ENCODE peak calls at places on chromosomes 13 and 19, in five cellular contexts. E, J, O, Y and I are unnamed samples. For H3K4me1, the result is how much of the 10 kb centered on the place peaks cover.

GRCh38 chr13:106416645-106417044 is 118.8 kb downstream of the EFNB2 start:
- DNase-seq in E (no peak), J (no peak), O (no peak), Y (no peak), I (no peak)

GRCh38 chr19:3398114-3398899 is 31.9 kb downstream of the NFIC start:
- DNase-seq in E (peak), J (peak), O (peak), Y (no peak), I (peak)

GRCh38 chr19:1259873-1260748 is 9.0 kb upstream of the CIRBP start:
- DNase-seq in E (peak), J (no peak), O (peak), Y (no peak), I (peak)

GRCh38 chr19:10000171-10000826 is 10.0 kb downstream of the COL5A3 start:
- DNase-seq in E (peak), J (peak), O (peak), Y (peak), I (peak)

GRCh38 chr13:113182046-113182445 is 23.6 kb downstream of the PROZ start:
- DNase-seq in E (no peak), J (no peak), O (no peak), Y (no peak), I (no peak)

GRCh38 chr19:53644061-53644816 is 12.4 kb downstream of the DPRX start:
- DNase-seq in E (peak), J (no peak), O (peak), Y (no peak), I (no peak)

GRCh38 chr13:97116754-97117153 is 105.4 kb upstream of the MBNL2 start:
- DNase-seq in E (no peak), J (peak), O (peak), Y (peak), I (peak)

GRCh38 chr13:99256283-99256682 is 1.9 kb downstream of the GPR18 start:
- DNase-seq in E (no peak), J (no peak), O (no peak), Y (no peak), I (no peak)

GRCh38 chr19:42316223-42317211 is 3.4 kb downstream of the TMEM145 start:
- DNase-seq in E (no peak), J (no peak), O (no peak), Y (no peak), I (peak)

GRCh38 chr19:27846944-27847343 is 1366.0 kb downstream of the UQCRFS1 start:
- DNase-seq in E (no peak), J (no peak), O (no peak), Y (no peak), I (no peak)

GRCh38 chr19:11268783-11269267 is 6.5 kb upstream of the DOCK6 start:
- DNase-seq in E (no peak), J (no peak), O (no peak), Y (peak), I (peak)

GRCh38 chr19:38737297-38737865 is 6.9 kb downstream of the CAPN12 start:
- DNase-seq in E (no peak), J (peak), O (no peak), Y (peak), I (no peak)

GRCh38 chr13:40329682-40330485 is 336.6 kb downstream of the FOXO1 start:
- DNase-seq in E (no peak), J (no peak), O (no peak), Y (no peak), I (no peak)

GRCh38 chr19:45235485-45235884 is 9.7 kb downstream of the EXOC3L2 start:
- DNase-seq in E (no peak), J (no peak), O (no peak), Y (no peak), I (no peak)

GRCh38 chr13:110914293-110915056 is 394 bp downstream of the ANKRD10 start:
- DNase-seq in E (peak), J (peak), O (peak), Y (no peak), I (peak)

GRCh38 chr19:1576242-1577089 is 8.3 kb upstream of the MEX3D start:
- DNase-seq in E (no peak), J (no peak), O (no peak), Y (no peak), I (no peak)

GRCh38 chr13:58795715-58796114 is 1164.2 kb downstream of the PCDH17 start:
- DNase-seq in E (no peak), J (no peak), O (no peak), Y (no peak), I (no peak)
- H3K4me2 ChIP-seq in E (no peak), J (no peak), O (no peak), Y (no peak), I (no peak)

GRCh38 chr19:20397292-20397691 is 168.3 kb downstream of the ZNF737 start:
- DNase-seq in E (no peak), J (no peak), O (no peak), Y (no peak), I (no peak)
- H3K4me1 ChIP-seq in E (under half), J (under half), O (under half), Y (under half), I (under half)

GRCh38 chr13:48316826-48317510 is 13.4 kb downstream of the RB1 start:
- DNase-seq in E (no peak), J (no peak), O (no peak), Y (no peak), I (no peak)

GRCh38 chr13:48318714-48319457 is 15.3 kb downstream of the RB1 start:
- DNase-seq in E (no peak), J (no peak), O (no peak), Y (no peak), I (peak)

GRCh38 chr13:48318014-48318713 is 14.6 kb downstream of the RB1 start:
- DNase-seq in E (no peak), J (no peak), O (no peak), Y (no peak), I (no peak)

GRCh38 chr13:48317511-48317981 is 14.0 kb downstream of the RB1 start:
- DNase-seq in E (no peak), J (no peak), O (no peak), Y (no peak), I (no peak)

DNA sequence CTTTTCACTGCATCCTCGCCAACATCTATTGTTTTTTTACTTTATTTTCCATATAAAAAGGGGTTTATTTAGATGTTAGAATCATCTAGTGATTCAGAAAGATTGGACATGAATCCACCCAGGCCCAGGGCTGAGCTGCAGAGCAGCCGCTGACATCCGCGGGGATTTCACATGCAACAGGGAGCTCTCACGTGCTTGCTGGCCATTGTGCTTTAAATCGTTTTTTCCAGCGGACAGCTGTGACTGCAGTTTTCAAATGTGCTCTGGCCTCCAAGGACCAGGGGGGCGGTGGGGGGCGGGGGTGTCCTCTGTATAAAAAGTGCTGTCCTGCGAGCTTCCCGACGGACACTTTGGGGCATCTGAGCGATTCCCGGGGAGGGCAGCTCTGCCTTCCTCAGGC is 12.4 kb downstream of the RB1 start:
- DNase-seq in E (no peak), J (no peak), O (no peak), Y (no peak), I (no peak)
- H3K4me2 ChIP-seq in E (no peak), J (no peak), O (no peak), Y (no peak), I (no peak)

GRCh38 chr13:29799041-29799440 is 51.4 kb downstream of the UBL3 start:
- DNase-seq in E (no peak), J (no peak), O (no peak), Y (no peak), I (no peak)

GRCh38 chr13:29802621-29803020 is 47.8 kb downstream of the UBL3 start:
- DNase-seq in E (no peak), J (no peak), O (no peak), Y (peak), I (peak)

GRCh38 chr13:29801737-29802305 is 48.6 kb downstream of the UBL3 start:
- DNase-seq in E (no peak), J (no peak), O (peak), Y (no peak), I (peak)

GRCh38 chr13:29800687-29801086 is 49.7 kb downstream of the UBL3 start:
- DNase-seq in E (peak), J (no peak), O (peak), Y (no peak), I (no peak)

DNA sequence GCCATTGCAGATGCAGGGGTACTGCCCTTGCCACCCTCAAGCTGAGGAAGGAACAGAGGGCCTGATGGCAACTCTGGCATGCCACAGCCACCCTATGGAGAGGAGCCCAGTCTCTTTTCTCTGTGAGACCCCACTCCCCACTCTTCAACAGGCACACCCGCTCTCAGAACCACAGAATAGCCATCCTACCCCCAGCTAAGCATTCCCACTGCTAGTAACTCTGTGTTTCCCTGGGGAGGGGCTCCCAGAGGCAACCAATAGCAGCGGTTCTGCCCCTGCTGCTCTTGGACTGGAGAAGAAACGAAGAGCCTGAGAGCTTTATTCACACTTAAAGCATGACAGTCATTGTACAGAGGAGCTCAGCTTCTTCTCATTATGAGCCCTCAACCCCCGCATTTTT is 49.3 kb downstream of the UBL3 start:
- DNase-seq in E (no peak), J (no peak), O (peak), Y (no peak), I (no peak)
- H3K4me1 ChIP-seq in E (under half), J (under half), O (under half), Y (under half), I (under half)